ENCODE peak calls at places on chromosomes 5 and 9, in seven cellular contexts. I is ELF-1; K is T-cell; J is stimulated activated CD8-positive, alpha-beta memory T cell treated with anti-CD3 and anti-CD28 coated beads, Interleukin-7, amount 100 ng/mL, for 24 hours; B is dorsolateral prefrontal cortex; V is body of pancreas; T is HCEC 1CT. E is an unnamed sample.
A peak's percentile ranks its signal among the peaks of the same experiment; 100 is the strongest.

GRCh38 chr5:134477462-134478245 is 47.8 kb upstream of the JADE2 start:
- DNase-seq in I (no peak), K (no peak), J (no peak), B (no peak), V (no peak), T (peak; percentile 35), E (no peak)

GRCh38 chr9:113057193-113057592 is 669 bp upstream of the ZFP37 start:
- DNase-seq in I (no peak), K (no peak), J (no peak), B (no peak), V (no peak), T (no peak), E (no peak)

GRCh38 chr5:141040093-141040762 is 10.9 kb upstream of the PCDHB1 start:
- DNase-seq in I (peak; percentile 89), K (no peak), J (no peak), B (peak; percentile 62), V (peak; percentile 74), T (no peak), E (peak; percentile 31)

GRCh38 chr5:141567513-141568117 is 51.2 kb downstream of the DIAPH1 start:
- DNase-seq in I (peak; percentile 35), K (no peak), J (no peak), B (no peak), V (no peak), T (no peak), E (no peak)

GRCh38 chr5:67183859-67184258 is 12.7 kb downstream of the CD180 start:
- DNase-seq in I (no peak), K (no peak), J (no peak), B (no peak), V (no peak), T (no peak), E (no peak)

GRCh38 chr5:11234501-11234911 is 473.5 kb upstream of the DAP start:
- DNase-seq in I (no peak), K (no peak), J (no peak), B (no peak), V (no peak), T (no peak), E (no peak)

GRCh38 chr5:151581347-151581746 is 9.8 kb downstream of the FAT2 start:
- DNase-seq in I (no peak), K (no peak), J (no peak), B (no peak), V (no peak), T (no peak), E (no peak)

GRCh38 chr5:31579558-31579957 is 47.5 kb downstream of the C5orf22 start:
- DNase-seq in I (no peak), K (no peak), J (no peak), B (no peak), V (no peak), T (no peak), E (no peak)

GRCh38 chr9:112301420-112301819 is 32.0 kb downstream of the PTBP3 start:
- DNase-seq in I (no peak), K (no peak), J (no peak), B (no peak), V (no peak), T (no peak), E (no peak)

GRCh38 chr5:83026507-83026906 is 50.7 kb downstream of the TMEM167A start:
- DNase-seq in I (peak; percentile 89), K (no peak), J (no peak), B (no peak), V (no peak), T (no peak), E (no peak)

E was measured in D721Med.